ENCODE peak calls at places on chromosomes 7 and 10, in ten cellular contexts. O is endodermal cell; N is choroid plexus epithelial cell; P is upper lobe of left lung; S is WTC11; T is fibroblast of mammary gland; E is BE2C; X is CD8-positive, alpha-beta T cell; R is foreskin fibroblast; Z is ascending aorta. U is an unnamed sample.

GRCh38 chr10:124239666-124240065 is 146.3 kb upstream of the CHST15 start:
- DNase-seq in O (no peak), N (no peak), P (no peak), S (peak), T (no peak), E (no peak), X (no peak), R (no peak), Z (no peak), U (no peak)

GRCh38 chr10:91043173-91043910 is 122.5 kb upstream of the ANKRD1 start:
- DNase-seq in O (no peak), N (peak), P (no peak), S (no peak), T (peak), E (no peak), X (no peak), R (peak), Z (no peak), U (no peak)

GRCh38 chr10:87656431-87657072 is 3.1 kb upstream of the PAPSS2 start:
- DNase-seq in O (peak), N (peak), P (no peak), S (no peak), T (peak), E (peak), X (no peak), R (peak), Z (no peak), U (no peak)

GRCh38 chr10:28254290-28254985 is 48.4 kb downstream of the MPP7 start:
- DNase-seq in O (no peak), N (peak), P (no peak), S (no peak), T (peak), E (no peak), X (no peak), R (peak), Z (no peak), U (no peak)

GRCh38 chr7:140714331-140715040 is 18.0 kb downstream of the NDUFB2 start:
- DNase-seq in O (no peak), N (no peak), P (no peak), S (no peak), T (no peak), E (no peak), X (no peak), R (no peak), Z (no peak), U (no peak)

GRCh38 chr7:12715372-12716133 is 28.1 kb downstream of the ARL4A start:
- DNase-seq in O (peak), N (peak), P (no peak), S (peak), T (peak), E (no peak), X (no peak), R (peak), Z (peak), U (peak)

GRCh38 chr7:141709749-141710148 is 1.6 kb downstream of the WEE2 start:
- DNase-seq in O (no peak), N (no peak), P (no peak), S (no peak), T (no peak), E (no peak), X (no peak), R (peak), Z (no peak), U (no peak)

GRCh38 chr10:75755528-75755927 is 324.1 kb downstream of the LRMDA start:
- DNase-seq in O (no peak), N (no peak), P (peak), S (no peak), T (no peak), E (no peak), X (no peak), R (no peak), Z (no peak), U (no peak)

GRCh38 chr10:30943451-30943850 is 88.2 kb downstream of the ZNF438 start:
- DNase-seq in O (no peak), N (no peak), P (no peak), S (no peak), T (no peak), E (no peak), X (no peak), R (no peak), Z (no peak), U (no peak)

GRCh38 chr7:20199015-20199737 is 18.0 kb downstream of the MACC1 start:
- DNase-seq in O (no peak), N (peak), P (no peak), S (no peak), T (peak), E (peak), X (no peak), R (peak), Z (no peak), U (peak)

GRCh38 chr7:128167316-128167691 is 73.8 kb upstream of the LEP start:
- DNase-seq in O (peak), N (peak), P (peak), S (peak), T (peak), E (peak), X (no peak), R (peak), Z (no peak), U (no peak)

GRCh38 chr10:51074238-51075028 is at the start of gene PRKG1:
- DNase-seq in O (peak), N (peak), P (peak), S (peak), T (peak), E (peak), X (no peak), R (peak), Z (peak), U (peak)

GRCh38 chr7:137343483-137343841 is at the start of gene PTN:
- DNase-seq in O (peak), N (peak), P (peak), S (peak), T (peak), E (peak), X (no peak), R (peak), Z (no peak), U (peak)

GRCh38 chr10:13706604-13707003 is 119.8 kb downstream of the PRPF18 start:
- DNase-seq in O (no peak), N (no peak), P (no peak), S (no peak), T (no peak), E (no peak), X (no peak), R (no peak), Z (no peak), U (no peak)

GRCh38 chr10:79436850-79437103 is 8.6 kb downstream of the ZCCHC24 start:
- DNase-seq in O (no peak), N (no peak), P (no peak), S (no peak), T (no peak), E (no peak), X (no peak), R (no peak), Z (no peak), U (no peak)

GRCh38 chr7:40405991-40406390 is 271.2 kb downstream of the SUGCT start:
- DNase-seq in O (no peak), N (no peak), P (no peak), S (no peak), T (no peak), E (no peak), X (no peak), R (no peak), Z (no peak), U (no peak)

DNA sequence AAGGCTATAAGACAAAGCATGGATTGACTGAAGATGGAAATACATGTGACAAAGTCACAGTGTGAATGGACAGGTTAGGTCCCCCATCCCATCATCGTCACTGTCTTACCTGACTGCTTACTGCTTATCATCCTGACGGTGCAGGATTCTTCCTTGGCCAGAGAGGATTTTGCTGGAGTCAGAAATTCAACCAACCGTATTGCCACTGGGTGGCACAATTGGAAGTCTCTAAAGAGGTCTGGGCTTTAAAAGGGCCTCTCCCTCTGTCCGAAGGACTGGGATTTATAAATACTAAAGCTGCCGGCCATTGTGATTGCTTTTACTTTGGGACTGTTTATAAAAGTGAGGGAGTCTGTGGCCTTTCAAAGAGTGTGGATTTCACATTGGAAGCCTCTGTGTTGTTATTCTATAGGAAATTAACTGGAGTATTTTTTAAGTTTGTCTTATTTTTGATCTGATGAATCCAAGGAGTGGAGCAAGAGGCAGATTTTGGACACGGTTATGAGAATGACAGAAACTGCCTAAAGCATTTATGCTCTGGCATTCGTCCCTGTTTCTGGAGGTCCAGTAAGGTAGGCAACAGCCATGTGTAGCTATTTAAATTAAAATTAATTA is 113.3 kb upstream of the CREB5 start:
- DNase-seq in O (peak), N (peak), P (no peak), S (peak), T (peak), E (peak), X (no peak), R (peak), Z (no peak), U (peak)
- TF ChIP-seq CTCF in O (peak), N (peak), P (no peak), S (no peak), T (peak), E (peak), X (no peak), R (peak), Z (peak), U (peak)

GRCh38 chr7:27329917-27330316 is 87.3 kb downstream of the EVX1 start:
- DNase-seq in O (no peak), N (peak), P (no peak), S (no peak), T (peak), E (no peak), X (no peak), R (peak), Z (no peak), U (no peak)
- TF ChIP-seq CTCF in O (peak), N (peak), P (no peak), S (no peak), T (peak), E (peak), X (no peak), R (no peak), Z (no peak), U (peak)

GRCh38 chr10:111142082-111142481 is 65.3 kb downstream of the ADRA2A start:
- DNase-seq in O (peak), N (no peak), P (peak), S (peak), T (no peak), E (no peak), X (no peak), R (no peak), Z (no peak), U (no peak)
- TF ChIP-seq CTCF in O (peak), N (no peak), P (no peak), S (no peak), T (no peak), E (no peak), X (no peak), R (no peak), Z (no peak), U (no peak)

GRCh38 chr10:6052247-6053221 is 9.6 kb downstream of the IL2RA start:
- DNase-seq in O (peak), N (no peak), P (peak), S (no peak), T (no peak), E (no peak), X (peak), R (no peak), Z (no peak), U (no peak)
- TF ChIP-seq CTCF in O (no peak), N (no peak), P (no peak), S (no peak), T (no peak), E (no peak), X (no peak), R (no peak), Z (no peak), U (no peak)